ENCODE peak calls at places on chromosomes 12 and 14, in four cellular contexts. G, Z, U and Q are unnamed samples.

GRCh38 chr14:42192659-42193425 is 586.2 kb downstream of the LRFN5 start:
- DNase-seq in U (no peak), Z (no peak), G (peak; percentile 98), Q (peak; percentile 80)

GRCh38 chr14:76710093-76711010 is 50.9 kb upstream of the VASH1 start:
- DNase-seq in G (peak; percentile 59), Z (no peak), U (peak; percentile 47), Q (peak; percentile 63)

GRCh38 chr12:4214912-4215861 is 58.4 kb upstream of the CCND2 start:
- DNase-seq in Z (peak; percentile 89), U (peak; percentile 12), G (no peak), Q (no peak)

GRCh38 chr12:32477714-32478113 is 78.4 kb downstream of the FGD4 start:
- DNase-seq in U (no peak), Z (no peak), G (no peak), Q (no peak)

GRCh38 chr14:76862546-76863282 is 36.5 kb downstream of the LRRC74A start:
- DNase-seq in Z (no peak), U (no peak), G (no peak), Q (no peak)

GRCh38 chr14:69274321-69274720 is 14.4 kb downstream of the GALNT16 start:
- DNase-seq in G (no peak), U (no peak), Z (no peak), Q (no peak)

GRCh38 chr12:40843495-40843894 is 151.3 kb downstream of the CNTN1 start:
- DNase-seq in Z (no peak), G (no peak), U (no peak), Q (no peak)

GRCh38 chr14:98909251-98909944 is 362.6 kb downstream of the BCL11B start:
- DNase-seq in Z (no peak), G (no peak), U (no peak), Q (no peak)

GRCh38 chr12:24911284-24911791 is 37.6 kb downstream of the BCAT1 start:
- DNase-seq in Z (no peak), G (peak; percentile 98), U (no peak), Q (peak; percentile 57)

GRCh38 chr12:12379831-12380730 is 23.2 kb downstream of the BORCS5 start:
- DNase-seq in G (no peak), U (no peak), Z (no peak), Q (no peak)

GRCh38 chr12:75959506-75959905 is 72.1 kb downstream of the PHLDA1 start:
- DNase-seq in Z (no peak), G (no peak), U (no peak), Q (no peak)

GRCh38 chr14:94697773-94698556 is 71.9 kb downstream of the GSC start:
- DNase-seq in G (peak; percentile 5), Z (no peak), U (no peak), Q (no peak)

GRCh38 chr14:76584271-76584702 is 177.0 kb upstream of the VASH1 start:
- DNase-seq in Z (no peak), G (no peak), U (no peak), Q (peak; percentile 91)

GRCh38 chr12:71878208-71878607 is 38.6 kb downstream of the TBC1D15 start:
- DNase-seq in G (no peak), U (no peak), Z (no peak), Q (no peak)

GRCh38 chr12:94260717-94261116 is 112.3 kb downstream of the PLXNC1 start:
- DNase-seq in Z (no peak), G (no peak), U (no peak), Q (no peak)

GRCh38 chr14:20143911-20144310 is 5.3 kb downstream of the OR4N5 start:
- DNase-seq in Z (no peak), G (no peak), U (peak; percentile 7), Q (no peak)

GRCh38 chr14:70771781-70772212 is 37.5 kb downstream of the MAP3K9 start:
- DNase-seq in Z (no peak), U (no peak), G (no peak), Q (no peak)

GRCh38 chr12:109771746-109772621 is 58.4 kb downstream of the FAM222A start:
- DNase-seq in Z (no peak), U (no peak), G (no peak), Q (no peak)

GRCh38 chr12:106296179-106296877 is 6.2 kb upstream of the TCP11L2 start:
- DNase-seq in U (no peak), G (peak; percentile 91), Z (no peak), Q (no peak)

GRCh38 chr12:27785882-27786570 is 6.0 kb upstream of the MANSC4 start:
- DNase-seq in U (no peak), Z (no peak), G (peak; percentile 93), Q (peak; percentile 39)

GRCh38 chr12:58028294-58028693 is 86.9 kb downstream of the ATP23 start:
- DNase-seq in Z (no peak), G (no peak), U (no peak), Q (no peak)

GRCh38 chr12:111313833-111314259 is 55.0 kb downstream of the PHETA1 start:
- DNase-seq in G (peak; percentile 57), U (peak; percentile 89), Z (no peak), Q (peak; percentile 71)

GRCh38 chr12:52630104-52630500 is 11.7 kb upstream of the KRT73 start:
- DNase-seq in G (no peak), Z (no peak), U (no peak), Q (no peak)

GRCh38 chr14:31420013-31420318 is 384 bp downstream of the HEATR5A start:
- DNase-seq in G (no peak), U (peak; percentile 59), Z (no peak), Q (no peak)

GRCh38 chr12:65996146-65996545 is 134.4 kb downstream of the LLPH start:
- DNase-seq in U (no peak), Z (no peak), G (no peak), Q (no peak)

GRCh38 chr12:7433276-7433822 is 10.6 kb downstream of the CD163L1 start:
- DNase-seq in U (no peak), Z (no peak), G (peak; percentile 84), Q (peak; percentile 91)

GRCh38 chr14:55328317-55328716 is 57.1 kb downstream of the FBXO34 start:
- DNase-seq in G (peak; percentile 62), Z (no peak), U (no peak), Q (no peak)

GRCh38 chr12:6386038-6386437 is 2.1 kb downstream of the LTBR start:
- DNase-seq in G (no peak), U (no peak), Z (no peak), Q (no peak)

GRCh38 chr12:47307680-47308399 is 228.1 kb upstream of the AMIGO2 start:
- DNase-seq in Z (peak; percentile 31), G (peak; percentile 73), U (peak; percentile 23), Q (peak; percentile 66)

GRCh38 chr12:92942905-92943304 is 13.8 kb upstream of the EEA1 start:
- DNase-seq in G (peak; percentile 84), Z (no peak), U (no peak), Q (no peak)

GRCh38 chr14:73863209-73863608 is 11.6 kb downstream of the PTGR2 start:
- DNase-seq in Z (no peak), U (no peak), G (no peak), Q (no peak)

GRCh38 chr12:57796996-57797395 is 14.4 kb downstream of the TSFM start:
- DNase-seq in Z (no peak), G (no peak), U (no peak), Q (no peak)

GRCh38 chr14:96058606-96059200 is 19.5 kb downstream of the C14orf132 start:
- DNase-seq in G (no peak), U (no peak), Z (no peak), Q (no peak)
- TF ChIP-seq FOS in G (no peak), U (no peak), Z (no peak), Q (no peak)

GRCh38 chr12:114240288-114240687 is 165.7 kb downstream of the TBX5 start:
- DNase-seq in U (no peak), Z (no peak), G (no peak), Q (no peak)

GRCh38 chr12:114241973-114242434 is 163.9 kb downstream of the TBX5 start:
- DNase-seq in U (peak; percentile 37), Z (peak; percentile 8), G (no peak), Q (no peak)

DNA sequence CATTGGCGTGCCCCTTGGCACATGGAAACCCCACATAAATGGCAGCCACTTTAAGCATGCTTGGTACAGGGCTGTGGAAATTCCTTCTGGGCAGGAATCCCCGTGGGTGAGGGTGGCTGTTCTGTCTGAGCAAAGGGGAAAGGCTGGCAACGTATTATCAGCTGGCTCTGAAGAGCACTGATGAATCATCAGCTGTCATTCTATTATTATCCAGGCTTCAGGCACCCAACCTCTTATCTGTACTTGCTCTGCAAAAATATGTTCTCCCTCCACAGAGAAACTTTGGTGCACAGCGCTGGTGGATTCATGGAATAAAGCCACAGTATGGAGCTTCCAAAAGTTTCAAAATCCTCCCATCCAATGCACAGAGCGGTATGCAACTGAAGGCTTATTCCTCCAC is 167.1 kb downstream of the TBX5 start:
- DNase-seq in G (no peak), U (no peak), Z (no peak), Q (no peak)
- TF ChIP-seq FOS in G (no peak), U (no peak), Z (no peak), Q (no peak)

GRCh38 chr12:130288201-130288600 is 49.5 kb upstream of the PIWIL1 start:
- DNase-seq in Z (no peak), U (no peak), G (no peak), Q (no peak)

GRCh38 chr12:130281157-130281799 is 56.4 kb upstream of the PIWIL1 start:
- DNase-seq in U (peak; percentile 67), G (no peak), Z (no peak), Q (no peak)

GRCh38 chr12:130290114-130290513 is 47.6 kb upstream of the PIWIL1 start:
- DNase-seq in Z (no peak), G (no peak), U (no peak), Q (no peak)

GRCh38 chr12:130286741-130287140 is 50.9 kb upstream of the PIWIL1 start:
- DNase-seq in G (no peak), U (no peak), Z (no peak), Q (no peak)

GRCh38 chr12:130286041-130286440 is 51.6 kb upstream of the PIWIL1 start:
- DNase-seq in G (no peak), Z (no peak), U (peak; percentile 48), Q (no peak)
- TF ChIP-seq FOS in G (no peak), Z (no peak), U (no peak), Q (no peak)

GRCh38 chr12:68234140-68234539 is 8.5 kb upstream of the IL26 start:
- DNase-seq in Z (no peak), U (no peak), G (no peak), Q (no peak)
- TF ChIP-seq FOS in Z (no peak), U (no peak), G (no peak), Q (no peak)

GRCh38 chr12:131795064-131795463 is 33.1 kb upstream of the MMP17 start:
- DNase-seq in U (no peak), Z (no peak), G (no peak), Q (no peak)

GRCh38 chr12:131795688-131796410 is 32.3 kb upstream of the MMP17 start:
- DNase-seq in G (no peak), U (no peak), Z (no peak), Q (no peak)

GRCh38 chr12:131794061-131794460 is 34.1 kb upstream of the MMP17 start:
- DNase-seq in G (no peak), U (no peak), Z (no peak), Q (no peak)

GRCh38 chr12:131794573-131794972 is 33.6 kb upstream of the MMP17 start:
- DNase-seq in U (no peak), G (no peak), Z (no peak), Q (no peak)

DNA sequence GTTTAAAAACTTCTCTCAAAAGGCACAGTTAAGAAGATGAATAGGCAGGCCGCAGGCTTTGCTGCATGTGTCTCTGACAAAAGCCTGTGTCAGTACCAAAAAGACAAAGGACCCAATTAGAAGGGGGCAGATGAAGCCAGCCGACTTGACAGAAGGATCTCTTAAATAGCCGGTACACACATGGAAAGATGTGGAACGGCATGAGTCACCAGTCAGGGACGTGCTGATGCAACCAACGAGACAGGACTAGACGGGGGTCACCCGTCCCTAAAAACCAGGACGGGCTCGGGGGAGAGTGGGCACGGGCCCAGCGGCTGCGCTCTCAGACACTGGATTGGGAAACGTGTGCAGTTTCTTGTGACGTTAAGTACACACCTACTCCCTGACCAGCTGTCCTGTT is 34.6 kb upstream of the MMP17 start:
- DNase-seq in G (peak; percentile 17), U (no peak), Z (no peak), Q (no peak)
- TF ChIP-seq FOS in G (peak; percentile 9), U (no peak), Z (no peak), Q (no peak)